ENCODE peak calls at places on chromosome 9, in five cellular contexts. C is ecto neural progenitor cell; F is stimulated activated CD8-positive, alpha-beta memory T cell treated with anti-CD3 and anti-CD28 coated beads, Interleukin-7, amount 100 ng/mL, for 48 hours; M is nephron progenitor cell; R is aorta. Q is an unnamed sample.

GRCh38 chr9:115590016-115590415 is 472.1 kb upstream of the TNC start:
- DNase-seq in F (no peak), C (no peak), R (peak; percentile 47), M (no peak), Q (no peak)

GRCh38 chr9:32426278-32426939 is 42.0 kb downstream of the ACO1 start:
- DNase-seq in R (no peak), M (no peak), C (no peak), F (no peak), Q (no peak)

GRCh38 chr9:111000202-111000601 is 38.1 kb downstream of the LPAR1 start:
- DNase-seq in R (peak; percentile 49), C (no peak), M (no peak), F (no peak), Q (no peak)

GRCh38 chr9:125430161-125430485 is 168.5 kb downstream of the GAPVD1 start:
- DNase-seq in F (no peak), M (no peak), C (no peak), R (no peak), Q (no peak)

GRCh38 chr9:134293031-134293521 is 33.2 kb upstream of the RXRA start:
- DNase-seq in C (no peak), F (no peak), R (peak; percentile 28), M (no peak), Q (no peak)

GRCh38 chr9:110942522-110942921 is 95.7 kb downstream of the LPAR1 start:
- DNase-seq in F (no peak), R (no peak), C (no peak), M (no peak), Q (no peak)

GRCh38 chr9:109579191-109579948 is 81.3 kb upstream of the PTPN3 start:
- DNase-seq in F (no peak), M (no peak), R (no peak), C (no peak), Q (no peak)

GRCh38 chr9:35906923-35907699 is 1.1 kb downstream of the HRCT1 start:
- DNase-seq in C (peak; percentile 55), R (peak; percentile 82), F (no peak), M (no peak), Q (peak; percentile 81)

GRCh38 chr9:26502311-26502710 is 390.3 kb downstream of the CAAP1 start:
- DNase-seq in R (no peak), M (no peak), F (no peak), C (peak; percentile 51), Q (no peak)

GRCh38 chr9:96741771-96742170 is 36.1 kb downstream of the ZNF510 start:
- DNase-seq in F (no peak), R (no peak), C (no peak), M (no peak), Q (no peak)

GRCh38 chr9:13942695-13943094 is 371.2 kb downstream of the NFIB start:
- DNase-seq in C (no peak), R (no peak), F (peak; percentile 9), M (no peak), Q (no peak)

GRCh38 chr9:84919498-84919897 is 250.0 kb downstream of the NTRK2 start:
- DNase-seq in M (no peak), F (no peak), R (no peak), C (no peak), Q (no peak)

GRCh38 chr9:85900504-85901201 is 40.3 kb upstream of the NAA35 start:
- DNase-seq in M (peak; percentile 55), F (peak; percentile 5), R (no peak), C (no peak), Q (no peak)

GRCh38 chr9:135973276-135974219 is 12.4 kb upstream of the UBAC1 start:
- DNase-seq in F (no peak), R (peak; percentile 74), M (no peak), C (no peak), Q (no peak)

GRCh38 chr9:111484564-111484878 is 338 bp upstream of the ECPAS start:
- DNase-seq in M (no peak), R (no peak), C (no peak), F (no peak), Q (no peak)

GRCh38 chr9:14214065-14214684 is 99.8 kb downstream of the NFIB start:
- DNase-seq in C (no peak), M (no peak), R (no peak), F (no peak), Q (no peak)

Q was measured in suprapubic skin.